ENCODE peak calls at places on chromosomes 5 and 9, in five cellular contexts. One of them, this sample, is unnamed.

GRCh38 chr5:131109540-131110255 is 55.4 kb downstream of the HINT1 start:
- DNase-seq in tibial artery: no peak
- DNase-seq in CD8-positive, alpha-beta T cell: no peak
- DNase-seq in K562: peak; percentile 47
- DNase-seq in OCI-LY7: peak; percentile 47
- DNase-seq in this sample: no peak

GRCh38 chr5:44835693-44836092 is 26.9 kb downstream of the MRPS30 start:
- DNase-seq in OCI-LY7: no peak
- DNase-seq in K562: no peak
- DNase-seq in tibial artery: no peak
- DNase-seq in CD8-positive, alpha-beta T cell: no peak
- DNase-seq in this sample: no peak

GRCh38 chr5:68898961-68899471 is 194.8 kb upstream of the SLC30A5 start:
- DNase-seq in CD8-positive, alpha-beta T cell: no peak
- DNase-seq in K562: no peak
- DNase-seq in OCI-LY7: no peak
- DNase-seq in tibial artery: no peak
- DNase-seq in this sample: no peak

GRCh38 chr5:131265318-131265803 is 1.5 kb downstream of the CDC42SE2 start:
- DNase-seq in CD8-positive, alpha-beta T cell: no peak
- DNase-seq in K562: peak; percentile 51
- DNase-seq in tibial artery: no peak
- DNase-seq in OCI-LY7: peak; percentile 72
- DNase-seq in this sample: no peak

GRCh38 chr9:126986506-126986951 is 71.9 kb downstream of the RALGPS1 start:
- DNase-seq in tibial artery: no peak
- DNase-seq in CD8-positive, alpha-beta T cell: no peak
- DNase-seq in OCI-LY7: no peak
- DNase-seq in K562: no peak
- DNase-seq in this sample: no peak

GRCh38 chr5:59178071-59178470 is 595.2 kb downstream of the RAB3C start:
- DNase-seq in K562: no peak
- DNase-seq in CD8-positive, alpha-beta T cell: no peak
- DNase-seq in tibial artery: no peak
- DNase-seq in OCI-LY7: no peak
- DNase-seq in this sample: no peak

GRCh38 chr5:160271396-160271795 is 41.0 kb downstream of the CCNJL start:
- DNase-seq in tibial artery: no peak
- DNase-seq in CD8-positive, alpha-beta T cell: no peak
- DNase-seq in K562: no peak
- DNase-seq in OCI-LY7: peak; percentile 54
- DNase-seq in this sample: no peak

GRCh38 chr9:92151691-92152393 is 36.6 kb upstream of the SPTLC1 start:
- DNase-seq in tibial artery: no peak
- DNase-seq in CD8-positive, alpha-beta T cell: no peak
- DNase-seq in K562: no peak
- DNase-seq in OCI-LY7: no peak
- DNase-seq in this sample: no peak

GRCh38 chr5:64165500-64166200 is at the start of gene RNF180:
- DNase-seq in CD8-positive, alpha-beta T cell: no peak
- DNase-seq in OCI-LY7: no peak
- DNase-seq in tibial artery: peak; percentile 80
- DNase-seq in K562: no peak
- DNase-seq in this sample: no peak

GRCh38 chr9:116525611-116526010 is 161.5 kb upstream of the TRIM32 start:
- DNase-seq in tibial artery: no peak
- DNase-seq in CD8-positive, alpha-beta T cell: no peak
- DNase-seq in OCI-LY7: no peak
- DNase-seq in K562: no peak
- DNase-seq in this sample: no peak
- H3K27ac ChIP-seq in tibial artery: no peak overlapping the region
- H3K27ac ChIP-seq in CD8-positive, alpha-beta T cell: no peak overlapping the region
- H3K27ac ChIP-seq in OCI-LY7: no peak overlapping the region
- H3K27ac ChIP-seq in K562: no peak overlapping the region
- H3K27ac ChIP-seq in this sample: no peak overlapping the region

GRCh38 chr9:75299324-75299723 is 211.0 kb downstream of the OSTF1 start:
- DNase-seq in tibial artery: no peak
- DNase-seq in OCI-LY7: peak; percentile 12
- DNase-seq in K562: no peak
- DNase-seq in CD8-positive, alpha-beta T cell: no peak
- DNase-seq in this sample: no peak
- H3K4me3 ChIP-seq in tibial artery: no peak overlapping the region
- H3K4me3 ChIP-seq in OCI-LY7: no peak overlapping the region
- H3K4me3 ChIP-seq in K562: no peak overlapping the region
- H3K4me3 ChIP-seq in CD8-positive, alpha-beta T cell: no peak overlapping the region
- H3K4me3 ChIP-seq in this sample: no peak overlapping the region

DNA sequence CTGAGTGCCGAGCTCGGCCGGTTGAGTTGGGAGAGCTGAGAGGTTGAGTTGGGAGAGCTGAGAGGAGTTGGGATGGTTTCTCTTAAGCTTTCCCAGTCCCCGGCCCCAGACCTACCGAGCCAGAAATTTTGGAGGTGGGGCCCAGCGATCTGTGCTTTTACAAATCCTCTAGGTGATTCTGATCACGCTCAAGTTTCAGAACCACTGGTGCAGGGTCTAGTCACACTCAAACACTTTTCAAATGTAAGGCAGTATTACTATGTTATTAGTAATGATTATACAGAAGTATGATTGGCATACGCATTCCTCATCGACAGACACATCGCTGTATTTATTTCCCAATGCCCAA is 256 bp upstream of the CLINT1 start:
- DNase-seq in OCI-LY7: no peak
- DNase-seq in tibial artery: no peak
- DNase-seq in K562: no peak
- DNase-seq in CD8-positive, alpha-beta T cell: no peak
- DNase-seq in this sample: no peak
- H3K27ac ChIP-seq in OCI-LY7: peak overlapping the region; percentile 97
- H3K27ac ChIP-seq in tibial artery: peak overlapping the region; percentile 90
- H3K27ac ChIP-seq in K562: peak overlapping the region; percentile 87
- H3K27ac ChIP-seq in CD8-positive, alpha-beta T cell: no peak overlapping the region
- H3K27ac ChIP-seq in this sample: no peak overlapping the region

GRCh38 chr5:14581333-14581890 is at the start of gene OTULINL:
- DNase-seq in K562: peak; percentile 73
- DNase-seq in OCI-LY7: peak; percentile 83
- DNase-seq in CD8-positive, alpha-beta T cell: peak; percentile 76
- DNase-seq in tibial artery: peak; percentile 87
- DNase-seq in this sample: peak; percentile 90

GRCh38 chr5:14581891-14582796 is 552 bp downstream of the OTULINL start:
- DNase-seq in K562: no peak
- DNase-seq in tibial artery: peak; percentile 75
- DNase-seq in OCI-LY7: peak; percentile 63
- DNase-seq in CD8-positive, alpha-beta T cell: peak; percentile 76
- DNase-seq in this sample: peak; percentile 62

GRCh38 chr5:14579246-14579645 is 2.3 kb upstream of the OTULINL start:
- DNase-seq in K562: no peak
- DNase-seq in tibial artery: no peak
- DNase-seq in CD8-positive, alpha-beta T cell: no peak
- DNase-seq in OCI-LY7: no peak
- DNase-seq in this sample: no peak

GRCh38 chr5:14577964-14578363 is 3.6 kb upstream of the OTULINL start:
- DNase-seq in OCI-LY7: no peak
- DNase-seq in tibial artery: no peak
- DNase-seq in K562: peak; percentile 20
- DNase-seq in CD8-positive, alpha-beta T cell: no peak
- DNase-seq in this sample: no peak

GRCh38 chr5:14580037-14581034 is 1.3 kb upstream of the OTULINL start:
- DNase-seq in OCI-LY7: no peak
- DNase-seq in tibial artery: no peak
- DNase-seq in CD8-positive, alpha-beta T cell: no peak
- DNase-seq in K562: no peak
- DNase-seq in this sample: no peak
- H3K4me3 ChIP-seq in OCI-LY7: no peak overlapping the region
- H3K4me3 ChIP-seq in tibial artery: no peak overlapping the region
- H3K4me3 ChIP-seq in CD8-positive, alpha-beta T cell: no peak overlapping the region
- H3K4me3 ChIP-seq in K562: no peak overlapping the region
- H3K4me3 ChIP-seq in this sample: no peak overlapping the region

This sample was measured in dorsolateral prefrontal cortex.